ENCODE peak calls at places on chromosomes 16 and 17, in seven cellular contexts. I is HCT116, O is colonic mucosa, V is stomach, S is GM23338, R is uterus, M is left ventricle myocardium inferior. F is an unnamed sample.

GRCh38 chr17:7538891-7539290 is 10.0 kb upstream of the TNFSF12 start:
- DNase-seq in I (no peak), O (no peak), V (no peak), S (no peak), R (no peak), M (no peak), F (no peak)

GRCh38 chr16:52318259-52319008 is 228.5 kb downstream of the TOX3 start:
- DNase-seq in I (no peak), O (no peak), V (no peak), S (peak; percentile 41), R (no peak), M (no peak), F (no peak)

GRCh38 chr16:56953006-56953405 is 8.7 kb upstream of the CETP start:
- DNase-seq in I (no peak), O (no peak), V (no peak), S (no peak), R (no peak), M (no peak), F (no peak)

GRCh38 chr16:74268372-74268782 is 28.2 kb upstream of the PSMD7 start:
- DNase-seq in I (no peak), O (no peak), V (no peak), S (no peak), R (no peak), M (no peak), F (no peak)

GRCh38 chr16:54359086-54359485 is 72.5 kb upstream of the IRX3 start:
- DNase-seq in I (no peak), O (no peak), V (no peak), S (no peak), R (no peak), M (no peak), F (no peak)

GRCh38 chr17:44961921-44962350 is 6.2 kb downstream of the C1QL1 start:
- DNase-seq in I (no peak), O (no peak), V (no peak), S (peak; percentile 73), R (no peak), M (no peak), F (no peak)

GRCh38 chr17:10197362-10197720 is 1.1 kb downstream of the GAS7 start:
- DNase-seq in I (no peak), O (no peak), V (no peak), S (no peak), R (peak; percentile 25), M (peak; percentile 34), F (no peak)

GRCh38 chr17:42706732-42707131 is 24.4 kb downstream of the CNTNAP1 start:
- DNase-seq in I (no peak), O (no peak), V (no peak), S (no peak), R (no peak), M (no peak), F (no peak)

GRCh38 chr17:74780443-74781238 is 4.5 kb upstream of the NAT9 start:
- DNase-seq in I (peak; percentile 61), O (no peak), V (no peak), S (peak; percentile 75), R (no peak), M (no peak), F (no peak)

GRCh38 chr16:4313563-4314531 is 2.0 kb upstream of the GLIS2 start:
- DNase-seq in I (peak; percentile 64), O (peak; percentile 39), V (peak; percentile 72), S (peak; percentile 86), R (no peak), M (no peak), F (no peak)

GRCh38 chr16:85755929-85756768 is 5.3 kb upstream of the C16orf74 start:
- DNase-seq in I (no peak), O (no peak), V (no peak), S (no peak), R (no peak), M (no peak), F (no peak)

GRCh38 chr17:33725675-33726271 is 432.7 kb upstream of the ASIC2 start:
- DNase-seq in I (no peak), O (peak; percentile 19), V (peak; percentile 31), S (peak; percentile 81), R (no peak), M (peak; percentile 16), F (no peak)

GRCh38 chr16:79980650-79981521 is 380.3 kb upstream of the MAF start:
- DNase-seq in I (no peak), O (no peak), V (no peak), S (peak; percentile 1), R (no peak), M (no peak), F (no peak)

GRCh38 chr17:7464081-7464480 is 15.3 kb downstream of the ZBTB4 start:
- DNase-seq in I (no peak), O (no peak), V (no peak), S (no peak), R (no peak), M (no peak), F (no peak)

GRCh38 chr16:67260426-67261063 is 11.8 kb downstream of the SLC9A5 start:
- DNase-seq in I (no peak), O (peak; percentile 41), V (peak; percentile 61), S (peak; percentile 65), R (no peak), M (no peak), F (peak; percentile 69)

GRCh38 chr16:50613281-50613991 is 65.2 kb downstream of the NKD1 start:
- DNase-seq in I (no peak), O (no peak), V (no peak), S (no peak), R (peak; percentile 80), M (no peak), F (no peak)

GRCh38 chr17:32962320-32962707 is 29.3 kb upstream of the SPACA3 start:
- DNase-seq in I (no peak), O (no peak), V (no peak), S (no peak), R (no peak), M (no peak), F (no peak)

DNA sequence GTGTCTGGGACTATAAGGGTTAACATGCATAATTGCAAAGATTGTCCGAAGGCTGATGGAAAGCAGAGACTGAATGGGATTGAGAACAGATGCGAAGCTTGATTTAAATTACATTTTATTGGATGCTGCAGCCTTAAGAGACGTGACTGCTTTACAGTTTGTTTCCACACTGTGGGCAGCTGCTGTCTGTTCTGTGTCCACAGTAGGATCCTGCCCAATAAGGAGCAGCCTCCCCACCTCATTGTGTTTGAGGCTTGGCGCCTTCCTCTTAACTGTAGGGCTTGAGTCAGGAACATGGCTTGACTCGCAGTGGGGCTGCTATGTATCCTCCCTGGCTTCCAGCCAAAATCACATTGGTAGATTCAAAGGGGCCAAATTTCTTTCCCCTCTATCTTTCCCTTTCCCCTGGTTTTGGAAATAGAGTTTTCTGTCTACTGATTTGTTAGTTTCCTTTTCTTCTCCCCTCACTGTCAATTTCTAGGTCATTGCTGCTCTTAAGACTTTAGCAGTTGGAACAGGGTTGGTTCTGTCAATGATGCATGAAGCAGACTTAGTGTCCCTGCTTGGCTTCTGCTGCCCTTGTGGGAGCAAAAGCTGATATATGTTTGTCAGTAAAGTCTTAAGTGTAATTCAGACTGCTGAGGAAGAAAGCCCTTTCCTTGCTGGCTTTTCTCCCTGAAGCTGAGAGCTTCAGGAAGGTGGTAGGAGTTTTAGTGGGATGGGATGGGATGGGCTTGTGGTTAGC is 5.1 kb upstream of the RARA start:
- DNase-seq in I (no peak), O (no peak), V (no peak), S (no peak), R (peak; percentile 65), M (no peak), F (peak; percentile 62)
- H3K4me1 ChIP-seq in I (peaks cover 16% of the 10 kb centered on the region), O (peaks cover 13% of the 10 kb centered on the region), V (peaks cover 30% of the 10 kb centered on the region), S (peaks cover 36% of the 10 kb centered on the region), R (no peaks in the 10 kb centered on the region), M (peaks cover 66% of the 10 kb centered on the region), F (peaks cover 52% of the 10 kb centered on the region)

GRCh38 chr16:24075302-24075701 is 180.8 kb upstream of the CACNG3 start:
- DNase-seq in I (no peak), O (no peak), V (no peak), S (no peak), R (no peak), M (no peak), F (no peak)

GRCh38 chr16:24071990-24072389 is 184.1 kb upstream of the CACNG3 start:
- DNase-seq in I (no peak), O (no peak), V (no peak), S (no peak), R (no peak), M (no peak), F (no peak)

GRCh38 chr16:24070851-24071250 is 185.3 kb upstream of the CACNG3 start:
- DNase-seq in I (peak; percentile 43), O (no peak), V (no peak), S (peak; percentile 89), R (no peak), M (no peak), F (no peak)

GRCh38 chr16:24074574-24074973 is 181.6 kb upstream of the CACNG3 start:
- DNase-seq in I (no peak), O (no peak), V (no peak), S (no peak), R (no peak), M (no peak), F (no peak)

DNA sequence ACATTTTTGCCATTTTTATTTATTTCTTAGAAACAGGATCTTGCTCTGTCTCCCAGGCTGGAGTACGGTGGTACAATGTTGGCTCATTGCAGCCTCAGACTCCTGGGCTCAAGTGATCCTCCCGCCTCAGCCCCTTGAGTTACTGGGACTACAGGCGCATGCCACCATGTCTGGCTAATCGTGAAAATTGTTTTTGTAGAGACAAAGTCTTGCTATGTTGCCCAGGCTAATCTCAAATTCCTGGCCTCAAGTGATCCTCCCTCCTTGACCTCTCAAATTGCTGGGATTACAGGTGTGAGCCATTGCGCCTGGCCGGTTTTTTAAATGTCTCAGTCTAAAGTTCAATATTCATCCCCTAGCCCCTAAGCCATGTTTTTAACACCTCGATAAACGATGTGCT is 182.8 kb upstream of the CACNG3 start:
- DNase-seq in I (no peak), O (no peak), V (no peak), S (no peak), R (no peak), M (no peak), F (no peak)
- H3K27ac ChIP-seq in I (no peak overlapping the region), O (no peak overlapping the region), V (no peak overlapping the region), S (no peak overlapping the region), R (no peak overlapping the region), M (no peak overlapping the region), F (no peak overlapping the region)

GRCh38 chr17:29389994-29390855 is at the start of gene TAOK1:
- DNase-seq in I (peak; percentile 94), O (peak; percentile 100), V (peak; percentile 100), S (peak; percentile 99), R (peak; percentile 99), M (peak; percentile 100), F (peak; percentile 99)

GRCh38 chr17:29394761-29395160 is 4.6 kb downstream of the TAOK1 start:
- DNase-seq in I (no peak), O (no peak), V (no peak), S (no peak), R (no peak), M (no peak), F (no peak)

GRCh38 chr17:29388937-29389336 is 1.2 kb upstream of the TAOK1 start:
- DNase-seq in I (no peak), O (peak; percentile 55), V (no peak), S (no peak), R (no peak), M (no peak), F (no peak)

GRCh38 chr17:29390856-29391631 is 881 bp downstream of the TAOK1 start:
- DNase-seq in I (no peak), O (peak; percentile 37), V (no peak), S (peak; percentile 64), R (peak; percentile 22), M (peak; percentile 22), F (peak; percentile 14)

GRCh38 chr17:29393451-29393850 is 3.3 kb downstream of the TAOK1 start:
- DNase-seq in I (no peak), O (no peak), V (no peak), S (no peak), R (no peak), M (no peak), F (no peak)
- H3K4me3 ChIP-seq in I (no peak overlapping the region), O (no peak overlapping the region), V (no peak overlapping the region), S (no peak overlapping the region), R (no peak overlapping the region), M (no peak overlapping the region), F (no peak overlapping the region)

GRCh38 chr17:17714879-17715278 is 33.6 kb downstream of the RAI1 start:
- DNase-seq in I (no peak), O (no peak), V (no peak), S (no peak), R (no peak), M (no peak), F (no peak)
- H3K4me1 ChIP-seq in I (peaks cover 36% of the 10 kb centered on the region), O (peaks cover 12% of the 10 kb centered on the region), V (peaks cover 55% of the 10 kb centered on the region), S (peaks cover 18% of the 10 kb centered on the region), R (no peaks in the 10 kb centered on the region), M (peaks cover 86% of the 10 kb centered on the region), F (peaks cover 7% of the 10 kb centered on the region)

F was measured in gastrocnemius medialis.